ENCODE peak calls at places on chromosomes 12 and 14, in eight cellular contexts. M is endothelial cell; U is stimulated activated CD8-positive, alpha-beta memory T cell treated with anti-CD3 and anti-CD28 coated beads, Interleukin-7, amount 100 ng/mL, for 1 hour; P is G401; N is T-helper 2 cell; B is NT2/D1; Z is retina; T is tibial nerve. D is an unnamed sample.
A peak's percentile ranks its signal among the peaks of the same experiment; 100 is the strongest.

GRCh38 chr12:91877022-91877421 is 268.6 kb downstream of the BTG1 start:
- DNase-seq in M (no peak), U (peak; percentile 70), P (no peak), N (peak; percentile 58), B (no peak), Z (no peak), T (no peak), D (peak; percentile 9)

GRCh38 chr14:88245321-88245720 is 77.7 kb downstream of the KCNK10 start:
- DNase-seq in M (no peak), U (no peak), P (peak; percentile 50), N (no peak), B (no peak), Z (peak; percentile 39), T (no peak), D (peak; percentile 57)

GRCh38 chr14:50521912-50522341 is 10.4 kb downstream of the MAP4K5 start:
- DNase-seq in M (no peak), U (no peak), P (no peak), N (no peak), B (no peak), Z (no peak), T (no peak), D (no peak)

GRCh38 chr14:49959822-49960408 is 67.0 kb downstream of the ARF6 start:
- DNase-seq in M (no peak), U (no peak), P (no peak), N (no peak), B (no peak), Z (no peak), T (no peak), D (no peak)

GRCh38 chr12:125968413-125968812 is 903.2 kb downstream of the AACS start:
- DNase-seq in M (no peak), U (no peak), P (no peak), N (no peak), B (no peak), Z (no peak), T (no peak), D (no peak)

GRCh38 chr12:37546901-37547475 is 769.6 kb upstream of the ALG10B start:
- DNase-seq in M (no peak), U (no peak), P (no peak), N (no peak), B (no peak), Z (no peak), T (no peak), D (no peak)

GRCh38 chr12:52779914-52780313 is 2.8 kb upstream of the KRT76 start:
- DNase-seq in M (no peak), U (no peak), P (no peak), N (no peak), B (no peak), Z (no peak), T (no peak), D (no peak)

GRCh38 chr14:96501383-96501745 is 818 bp upstream of the PAPOLA start:
- DNase-seq in M (peak; percentile 7), U (no peak), P (no peak), N (no peak), B (no peak), Z (no peak), T (no peak), D (no peak)

GRCh38 chr14:61404637-61405036 is 83.3 kb downstream of the PRKCH start:
- DNase-seq in M (no peak), U (no peak), P (no peak), N (no peak), B (no peak), Z (no peak), T (no peak), D (no peak)

GRCh38 chr14:68951051-68951797 is 27.9 kb downstream of the ACTN1 start:
- DNase-seq in M (no peak), U (no peak), P (no peak), N (no peak), B (no peak), Z (no peak), T (peak; percentile 81), D (no peak)

GRCh38 chr12:26150737-26151450 is 26.1 kb upstream of the BHLHE41 start:
- DNase-seq in M (no peak), U (no peak), P (no peak), N (no peak), B (no peak), Z (no peak), T (no peak), D (no peak)

GRCh38 chr12:67701121-67701520 is 52.6 kb downstream of the DYRK2 start:
- DNase-seq in M (no peak), U (no peak), P (no peak), N (no peak), B (no peak), Z (no peak), T (no peak), D (no peak)

D was measured in neural progenitor cell.